ENCODE peak calls at places on chromosomes 13 and 19, in four cellular contexts. V is astrocyte; P is stimulated activated CD4-positive, alpha-beta T cell treated with anti-CD3 and anti-CD28 coated beads, Interleukin-4, amount 100 ng/mL, for 4 hours; J is amygdala. Q is an unnamed sample.

GRCh38 chr19:5850743-5851293 is 431 bp downstream of the FUT3 start:
- DNase-seq in J (no peak), V (peak; percentile 46), P (no peak), Q (peak; percentile 23)

GRCh38 chr19:1259873-1260748 is 9.0 kb upstream of the CIRBP start:
- DNase-seq in P (peak; percentile 52), J (no peak), V (no peak), Q (no peak)

GRCh38 chr13:28336193-28336657 is 158.7 kb downstream of the FLT1 start:
- DNase-seq in V (no peak), J (no peak), P (no peak), Q (no peak)

GRCh38 chr13:56317839-56318238 is 822.9 kb upstream of the PRR20A start:
- DNase-seq in J (no peak), P (no peak), V (no peak), Q (no peak)

GRCh38 chr13:28299941-28300340 is 161.6 kb downstream of the PAN3 start:
- DNase-seq in P (no peak), V (no peak), J (no peak), Q (peak; percentile 26)

GRCh38 chr13:27375686-27376326 is 48.6 kb upstream of the GTF3A start:
- DNase-seq in V (peak; percentile 39), P (peak; percentile 50), J (no peak), Q (no peak)

GRCh38 chr19:33447336-33448158 is 74.0 kb downstream of the CEBPG start:
- DNase-seq in P (no peak), J (no peak), V (no peak), Q (no peak)

GRCh38 chr19:2475018-2475701 is 767 bp upstream of the GADD45B start:
- DNase-seq in J (no peak), V (peak; percentile 59), P (peak; percentile 62), Q (no peak)

GRCh38 chr19:1854542-1855039 is 6.3 kb upstream of the REXO1 start:
- DNase-seq in J (no peak), V (no peak), P (no peak), Q (no peak)

GRCh38 chr13:33556828-33557227 is 261.1 kb upstream of the RFC3 start:
- DNase-seq in P (no peak), V (no peak), J (no peak), Q (no peak)

GRCh38 chr19:40689339-40690049 is 957 bp downstream of the NUMBL start:
- DNase-seq in P (no peak), V (peak; percentile 18), J (no peak), Q (no peak)

GRCh38 chr13:21050288-21051197 is 10.8 kb downstream of the LATS2 start:
- DNase-seq in J (no peak), P (no peak), V (no peak), Q (no peak)

GRCh38 chr13:104937881-104938280 is 1597.6 kb downstream of the EFNB2 start:
- DNase-seq in V (no peak), P (no peak), J (no peak), Q (no peak)

GRCh38 chr19:10724573-10725071 is 6.7 kb downstream of the DNM2 start:
- DNase-seq in J (no peak), P (no peak), V (no peak), Q (no peak)

GRCh38 chr13:47484564-47484963 is 516.5 kb downstream of the SUCLA2 start:
- DNase-seq in P (no peak), J (no peak), V (peak; percentile 88), Q (peak; percentile 17)

GRCh38 chr19:19113040-19113541 is 25.2 kb downstream of the TMEM161A start:
- DNase-seq in V (no peak), P (no peak), J (peak; percentile 31), Q (no peak)

GRCh38 chr13:43390101-43390500 is 366.7 kb downstream of the DNAJC15 start:
- DNase-seq in P (no peak), V (no peak), J (no peak), Q (no peak)

GRCh38 chr13:44414771-44415170 is 41.1 kb downstream of the SERP2 start:
- DNase-seq in J (no peak), V (no peak), P (no peak), Q (no peak)

GRCh38 chr19:58355215-58355796 is 2.0 kb upstream of the A1BG start:
- DNase-seq in J (no peak), V (no peak), P (no peak), Q (no peak)

GRCh38 chr13:79692846-79693245 is 211.9 kb downstream of the NDFIP2 start:
- DNase-seq in J (no peak), V (no peak), P (no peak), Q (no peak)

GRCh38 chr19:29878973-29879654 is 62.9 kb upstream of the URI1 start:
- DNase-seq in V (peak; percentile 14), J (no peak), P (no peak), Q (peak; percentile 8)

GRCh38 chr13:29362849-29363604 is 232.5 kb downstream of the SLC7A1 start:
- DNase-seq in V (peak; percentile 10), P (peak; percentile 3), J (peak; percentile 28), Q (peak; percentile 6)

GRCh38 chr13:112346173-112346898 is 29.8 kb upstream of the SPACA7 start:
- DNase-seq in P (no peak), J (no peak), V (no peak), Q (no peak)

GRCh38 chr19:34677386-34678084 is at the start of gene ZNF302:
- DNase-seq in V (peak; percentile 95), J (peak; percentile 97), P (peak; percentile 93), Q (peak; percentile 92)

GRCh38 chr19:6678690-6679109 is 8.7 kb upstream of the TNFSF14 start:
- DNase-seq in V (peak; percentile 22), P (peak; percentile 56), J (no peak), Q (no peak)

GRCh38 chr19:14482112-14482941 is 7.2 kb upstream of the PTGER1 start:
- DNase-seq in J (no peak), P (no peak), V (no peak), Q (no peak)

Q was measured in retinal pigment epithelial cell.